ENCODE peak calls at places on chromosomes 4 and X, in eight cellular contexts. Y is Calu3, G is NCI-H187 treated with DMSO at 0.1 percent for 48 hours, J is NCI-H1417, C is smooth muscle cell of the brain vasculature, M is tibial artery, S is breast epithelium, F is T-cell. O is an unnamed sample.

GRCh38 chrX:47751670-47752069 is 85.0 kb upstream of the ZNF81 start:
- DNase-seq in F (peak; percentile 2), J (no peak), S (no peak), C (no peak), M (no peak), Y (peak; percentile 64), G (no peak), O (peak; percentile 5)

GRCh38 chr4:133058701-133059100 is 90.4 kb upstream of the PCDH10 start:
- DNase-seq in J (no peak), C (no peak), Y (no peak), M (no peak), G (no peak), S (no peak), F (no peak), O (no peak)

GRCh38 chr4:74304136-74304628 is 4.1 kb upstream of the EPGN start:
- DNase-seq in Y (no peak), F (no peak), S (no peak), G (no peak), M (no peak), J (no peak), C (no peak), O (no peak)

GRCh38 chr4:173111031-173111430 is 57.6 kb upstream of the GALNT7 start:
- DNase-seq in S (no peak), F (no peak), M (no peak), G (no peak), J (no peak), Y (no peak), C (no peak), O (no peak)

GRCh38 chr4:156734965-156735895 is 236.4 kb downstream of the PDGFC start:
- DNase-seq in S (no peak), M (no peak), Y (no peak), C (no peak), F (no peak), G (no peak), J (no peak), O (no peak)

GRCh38 chrX:25130619-25131018 is 114.9 kb upstream of the ARX start:
- DNase-seq in G (no peak), Y (no peak), S (no peak), M (no peak), C (no peak), F (no peak), J (no peak), O (no peak)

GRCh38 chrX:22577181-22577580 is 304.5 kb downstream of the CBLL2 start:
- DNase-seq in F (no peak), Y (no peak), C (peak; percentile 21), M (no peak), G (no peak), J (no peak), S (no peak), O (no peak)

GRCh38 chr4:112973897-112974296 is 75.6 kb upstream of the ANK2 start:
- DNase-seq in S (no peak), J (no peak), M (no peak), Y (no peak), C (no peak), F (no peak), G (no peak), O (no peak)

GRCh38 chr4:8917868-8918783 is 46.5 kb upstream of the HMX1 start:
- DNase-seq in M (peak; percentile 66), Y (peak; percentile 81), F (peak; percentile 45), G (no peak), J (peak; percentile 42), C (peak; percentile 9), S (peak; percentile 75), O (peak; percentile 19)

GRCh38 chr4:150578745-150579470 is 3.0 kb upstream of the MAB21L2 start:
- DNase-seq in Y (no peak), S (no peak), J (peak; percentile 83), C (no peak), M (no peak), G (peak; percentile 89), F (no peak), O (no peak)

GRCh38 chr4:72319596-72319995 is 249.4 kb downstream of the ADAMTS3 start:
- DNase-seq in G (no peak), C (no peak), J (no peak), Y (no peak), S (no peak), M (no peak), F (no peak), O (no peak)

GRCh38 chrX:123277347-123277746 is 93.3 kb downstream of the GRIA3 start:
- DNase-seq in F (no peak), J (no peak), C (no peak), Y (no peak), S (no peak), M (no peak), G (no peak), O (no peak)

GRCh38 chr4:24413311-24413784 is 171.0 kb downstream of the DHX15 start:
- DNase-seq in F (no peak), C (no peak), Y (no peak), M (no peak), J (no peak), G (no peak), S (no peak), O (no peak)

GRCh38 chr4:8708401-8709021 is 115.9 kb downstream of the CPZ start:
- DNase-seq in C (no peak), Y (no peak), F (no peak), M (peak; percentile 55), S (peak; percentile 41), G (no peak), J (no peak), O (no peak)

GRCh38 chrX:44872319-44872816 is 620 bp upstream of the KDM6A start:
- DNase-seq in F (no peak), M (no peak), G (no peak), S (peak; percentile 51), Y (peak; percentile 38), J (no peak), C (no peak), O (peak; percentile 72)

GRCh38 chr4:139761461-139761860 is 95.8 kb downstream of the MGST2 start:
- DNase-seq in C (no peak), Y (no peak), S (no peak), F (no peak), J (peak; percentile 9), M (no peak), G (no peak), O (peak; percentile 24)

GRCh38 chrX:94256396-94256795 is 582.4 kb downstream of the FAM133A start:
- DNase-seq in F (no peak), C (no peak), M (no peak), G (no peak), J (no peak), Y (no peak), S (no peak), O (no peak)

GRCh38 chr4:110667670-110668069 is 44.8 kb upstream of the PITX2 start:
- DNase-seq in J (no peak), Y (no peak), F (no peak), C (no peak), G (no peak), S (no peak), M (no peak), O (no peak)

GRCh38 chrX:42075032-42075431 is 151.7 kb upstream of the CASK start:
- DNase-seq in C (no peak), S (no peak), G (no peak), J (no peak), Y (no peak), M (no peak), F (no peak), O (no peak)

GRCh38 chr4:4673070-4673469 is 131.2 kb upstream of the STX18 start:
- DNase-seq in J (peak; percentile 45), S (no peak), Y (no peak), G (no peak), F (no peak), C (no peak), M (no peak), O (no peak)

GRCh38 chr4:11505225-11505971 is 76.7 kb upstream of the HS3ST1 start:
- DNase-seq in F (no peak), S (no peak), J (no peak), C (no peak), M (no peak), G (no peak), Y (peak; percentile 69), O (no peak)

GRCh38 chr4:54959656-54960055 is 165.7 kb downstream of the KDR start:
- DNase-seq in F (no peak), M (no peak), J (no peak), G (no peak), Y (no peak), C (no peak), S (no peak), O (no peak)